ENCODE peak calls at places on chromosomes 2 and 18, in nine cellular contexts. A is H4; B is T-helper 2 cell; L is 8988T; V is chondrocyte; I is activated CD4-positive, CD25-positive, alpha-beta regulatory T cell treated with anti-CD3 and anti-CD28 coated beads, Interleukin-2, amount 50 U/mL, for 72 hours; J is adrenal gland; T is activated CD8-positive, alpha-beta memory T cell treated with anti-CD3 and anti-CD28 coated beads for 24 hours; S is activated T-helper 1 cell treated with anti-CD3 and anti-CD28 coated beads, Interleukin-12 subunit alpha, Interleukin-12 subunit beta, Interleukin-2, Interleukin-4 antibody, amounts not matched to agents 30 ng/mL and 10 ng/mL and 1 ng/mL, durations not matched to agents 14 hours and 24 hours and 36 hours. E is an unnamed sample.

GRCh38 chr2:226136739-226137138 is 662.9 kb downstream of the IRS1 start:
- DNase-seq in A (no peak), B (no peak), L (no peak), V (no peak), I (no peak), J (no peak), T (no peak), S (no peak), E (no peak)

GRCh38 chr2:19818543-19818942 is 83.2 kb downstream of the TTC32 start:
- DNase-seq in A (no peak), B (no peak), L (no peak), V (no peak), I (no peak), J (no peak), T (no peak), S (no peak), E (no peak)

GRCh38 chr18:54679318-54680149 is 88.5 kb downstream of the DYNAP start:
- DNase-seq in A (peak; percentile 74), B (no peak), L (no peak), V (no peak), I (no peak), J (no peak), T (no peak), S (no peak), E (peak; percentile 40)

GRCh38 chr18:2112435-2113045 is 458.8 kb downstream of the METTL4 start:
- DNase-seq in A (no peak), B (no peak), L (no peak), V (no peak), I (no peak), J (no peak), T (no peak), S (no peak), E (no peak)

GRCh38 chr2:180472133-180472532 is 465.0 kb upstream of the CWC22 start:
- DNase-seq in A (peak; percentile 15), B (no peak), L (no peak), V (no peak), I (no peak), J (no peak), T (no peak), S (no peak), E (no peak)

GRCh38 chr18:23593720-23594119 is 7.4 kb upstream of the NPC1 start:
- DNase-seq in A (peak; percentile 77), B (no peak), L (no peak), V (no peak), I (no peak), J (no peak), T (no peak), S (no peak), E (no peak)

GRCh38 chr18:79447703-79448367 is 52.1 kb downstream of the NFATC1 start:
- DNase-seq in A (peak; percentile 24), B (no peak), L (no peak), V (no peak), I (no peak), J (no peak), T (no peak), S (no peak), E (no peak)

GRCh38 chr2:237297421-237298155 is 116.4 kb downstream of the COL6A3 start:
- DNase-seq in A (no peak), B (no peak), L (no peak), V (no peak), I (no peak), J (no peak), T (no peak), S (no peak), E (no peak)

GRCh38 chr2:239024226-239024625 is 176.3 kb downstream of the TWIST2 start:
- DNase-seq in A (no peak), B (no peak), L (no peak), V (no peak), I (no peak), J (no peak), T (no peak), S (no peak), E (no peak)

GRCh38 chr2:158745067-158745865 is 49.9 kb upstream of the DAPL1 start:
- DNase-seq in A (peak; percentile 40), B (no peak), L (no peak), V (no peak), I (no peak), J (peak; percentile 57), T (peak; percentile 62), S (no peak), E (peak; percentile 47)

GRCh38 chr18:38241216-38241615 is 675.6 kb upstream of the CELF4 start:
- DNase-seq in A (peak; percentile 31), B (no peak), L (no peak), V (no peak), I (no peak), J (no peak), T (no peak), S (no peak), E (no peak)

GRCh38 chr2:31333527-31334183 is 80.9 kb downstream of the XDH start:
- DNase-seq in A (peak; percentile 68), B (peak; percentile 55), L (peak; percentile 24), V (no peak), I (peak; percentile 76), J (peak; percentile 85), T (peak; percentile 89), S (peak; percentile 66), E (peak; percentile 72)

GRCh38 chr2:196314780-196315179 is 143.4 kb upstream of the STK17B start:
- DNase-seq in A (peak; percentile 29), B (no peak), L (no peak), V (no peak), I (no peak), J (no peak), T (no peak), S (no peak), E (no peak)

GRCh38 chr2:133232556-133232955 is 335.7 kb downstream of the NCKAP5 start:
- DNase-seq in A (no peak), B (no peak), L (no peak), V (no peak), I (no peak), J (no peak), T (no peak), S (no peak), E (no peak)

GRCh38 chr2:41061371-41061770 is 609.5 kb upstream of the SLC8A1 start:
- DNase-seq in A (peak; percentile 85), B (no peak), L (no peak), V (no peak), I (no peak), J (no peak), T (no peak), S (no peak), E (no peak)

GRCh38 chr2:228545749-228546148 is 364.3 kb upstream of the SPHKAP start:
- DNase-seq in A (no peak), B (no peak), L (no peak), V (no peak), I (no peak), J (no peak), T (no peak), S (no peak), E (no peak)

GRCh38 chr2:10398496-10398895 is 49.6 kb downstream of the ODC1 start:
- DNase-seq in A (no peak), B (no peak), L (no peak), V (no peak), I (no peak), J (peak; percentile 51), T (no peak), S (no peak), E (no peak)

GRCh38 chr2:74843371-74844298 is 9.7 kb downstream of the HK2 start:
- DNase-seq in A (peak; percentile 90), B (no peak), L (no peak), V (no peak), I (no peak), J (no peak), T (no peak), S (peak; percentile 50), E (peak; percentile 67)

GRCh38 chr2:241014224-241014623 is 15.8 kb downstream of the SNED1 start:
- DNase-seq in A (no peak), B (no peak), L (peak; percentile 0), V (no peak), I (no peak), J (peak; percentile 5), T (peak; percentile 42), S (no peak), E (no peak)

GRCh38 chr2:19198376-19198775 is 160.0 kb downstream of the OSR1 start:
- DNase-seq in A (no peak), B (no peak), L (no peak), V (no peak), I (no peak), J (no peak), T (no peak), S (no peak), E (no peak)

GRCh38 chr2:183998041-183998796 is 600.1 kb upstream of the ZNF804A start:
- DNase-seq in A (no peak), B (no peak), L (no peak), V (no peak), I (no peak), J (no peak), T (no peak), S (no peak), E (peak; percentile 20)

GRCh38 chr2:73141896-73142295 is 29.1 kb upstream of the RAB11FIP5 start:
- DNase-seq in A (no peak), B (no peak), L (no peak), V (no peak), I (no peak), J (no peak), T (no peak), S (no peak), E (no peak)

GRCh38 chr18:68764016-68764415 is 33.9 kb upstream of the CCDC102B start:
- DNase-seq in A (no peak), B (no peak), L (no peak), V (no peak), I (no peak), J (no peak), T (no peak), S (no peak), E (no peak)

GRCh38 chr2:180960982-180961381 is 19.4 kb upstream of the UBE2E3 start:
- DNase-seq in A (no peak), B (no peak), L (no peak), V (no peak), I (no peak), J (no peak), T (no peak), S (no peak), E (no peak)

GRCh38 chr2:237687666-237688065 is 60.3 kb downstream of the LRRFIP1 start:
- DNase-seq in A (peak; percentile 96), B (peak; percentile 81), L (no peak), V (no peak), I (peak; percentile 64), J (peak; percentile 62), T (peak; percentile 81), S (peak; percentile 85), E (peak; percentile 73)

GRCh38 chr2:227404575-227404974 is 16.8 kb upstream of the SCYGR1 start:
- DNase-seq in A (no peak), B (no peak), L (no peak), V (no peak), I (no peak), J (no peak), T (no peak), S (no peak), E (no peak)

GRCh38 chr2:202335791-202336467 is 40.2 kb upstream of the BMPR2 start:
- DNase-seq in A (no peak), B (no peak), L (no peak), V (no peak), I (no peak), J (no peak), T (no peak), S (no peak), E (no peak)

E was measured in GM10248.